ENCODE peak calls at places on chromosomes 2 and 18, in eight cellular contexts. U is AG04450; D is effector memory CD8-positive, alpha-beta T cell; T is naive thymus-derived CD8-positive, alpha-beta T cell; K is EL; C is GM03348; F is GM12865; B is cardiac fibroblast. Q is an unnamed sample.
A peak's percentile ranks its signal among the peaks of the same experiment; 100 is the strongest.

GRCh38 chr2:232563580-232563979 is 13.1 kb downstream of the EIF4E2 start:
- DNase-seq in U (no peak), K (no peak), T (no peak), D (no peak), B (no peak), F (no peak), C (peak; percentile 32), Q (no peak)

GRCh38 chr2:156349161-156349560 is 16.6 kb upstream of the NR4A2 start:
- DNase-seq in U (no peak), C (no peak), B (no peak), F (no peak), K (no peak), D (no peak), T (no peak), Q (no peak)

GRCh38 chr2:3209258-3209657 is 168.4 kb downstream of the EIPR1 start:
- DNase-seq in T (no peak), D (no peak), B (no peak), U (no peak), C (no peak), K (no peak), F (no peak), Q (no peak)

GRCh38 chr2:166613226-166613625 is 119.2 kb upstream of the SCN7A start:
- DNase-seq in K (no peak), C (no peak), B (no peak), U (no peak), F (no peak), D (no peak), T (no peak), Q (no peak)

GRCh38 chr2:19235308-19235707 is 123.1 kb downstream of the OSR1 start:
- DNase-seq in T (no peak), U (peak; percentile 61), F (no peak), D (no peak), C (peak; percentile 69), B (peak; percentile 86), K (peak; percentile 57), Q (no peak)

GRCh38 chr2:24893934-24894333 is 26.1 kb downstream of the ADCY3 start:
- DNase-seq in B (no peak), K (no peak), C (no peak), F (no peak), U (no peak), D (no peak), T (no peak), Q (no peak)

GRCh38 chr2:197705912-197706838 is 1.0 kb downstream of the MARS2 start:
- DNase-seq in U (no peak), D (no peak), B (peak; percentile 16), F (peak; percentile 72), C (peak; percentile 24), T (no peak), K (peak; percentile 53), Q (no peak)

GRCh38 chr2:3169106-3169870 is 208.3 kb downstream of the EIPR1 start:
- DNase-seq in K (peak; percentile 82), T (no peak), F (no peak), C (peak; percentile 72), B (peak; percentile 10), D (no peak), U (no peak), Q (no peak)

GRCh38 chr2:121019073-121019472 is 265.9 kb downstream of the TFCP2L1 start:
- DNase-seq in U (no peak), K (peak; percentile 29), C (no peak), B (peak; percentile 35), F (no peak), T (no peak), D (no peak), Q (no peak)

GRCh38 chr2:219522111-219523030 is 8.1 kb downstream of the ASIC4 start:
- DNase-seq in K (peak; percentile 79), F (no peak), B (peak; percentile 58), T (no peak), D (no peak), C (peak; percentile 82), U (no peak), Q (no peak)

GRCh38 chr2:67879586-67880290 is 183.1 kb downstream of the C1D start:
- DNase-seq in U (no peak), T (no peak), F (no peak), K (peak; percentile 77), B (peak; percentile 6), D (no peak), C (peak; percentile 37), Q (no peak)

GRCh38 chr18:51151568-51152511 is 45.6 kb downstream of the MEX3C start:
- DNase-seq in T (peak; percentile 31), B (no peak), F (peak; percentile 77), U (no peak), K (no peak), D (peak; percentile 33), C (no peak), Q (peak; percentile 40)

GRCh38 chr2:187198136-187198535 is 249.9 kb downstream of the CALCRL start:
- DNase-seq in D (no peak), T (no peak), B (no peak), U (no peak), K (no peak), C (no peak), F (no peak), Q (no peak)

GRCh38 chr2:102058293-102058833 is 66.6 kb downstream of the IL1R2 start:
- DNase-seq in D (no peak), U (no peak), B (no peak), C (no peak), T (no peak), F (no peak), K (no peak), Q (no peak)

GRCh38 chr2:54454922-54455583 is 1.1 kb upstream of the SPTBN1 start:
- DNase-seq in B (no peak), D (no peak), C (no peak), K (no peak), T (no peak), F (no peak), U (no peak), Q (no peak)

GRCh38 chr2:216633616-216634316 is 546 bp downstream of the IGFBP2 start:
- DNase-seq in B (no peak), U (no peak), F (no peak), C (peak; percentile 52), T (no peak), D (no peak), K (peak; percentile 20), Q (no peak)

GRCh38 chr18:63199743-63200241 is 119.8 kb downstream of the BCL2 start:
- DNase-seq in C (no peak), D (peak; percentile 24), U (no peak), F (no peak), K (no peak), T (no peak), B (no peak), Q (peak; percentile 71)

GRCh38 chr2:148642891-148643416 is 1.6 kb upstream of the EPC2 start:
- DNase-seq in C (no peak), T (no peak), B (peak; percentile 78), D (no peak), U (no peak), F (peak; percentile 9), K (peak; percentile 32), Q (no peak)

GRCh38 chr2:67311536-67311935 is 85.6 kb upstream of the ETAA1 start:
- DNase-seq in K (peak; percentile 92), T (no peak), B (peak; percentile 73), C (no peak), F (no peak), D (no peak), U (peak; percentile 51), Q (no peak)

GRCh38 chr2:15058628-15059157 is 426.2 kb downstream of the LRATD1 start:
- DNase-seq in B (no peak), C (no peak), U (no peak), K (no peak), T (no peak), F (no peak), D (no peak), Q (no peak)

GRCh38 chr2:25276569-25277465 is 64.9 kb downstream of the DNMT3A start:
- DNase-seq in K (peak; percentile 28), U (no peak), D (peak; percentile 71), C (peak; percentile 93), T (peak; percentile 68), B (peak; percentile 14), F (peak; percentile 69), Q (peak; percentile 86)

GRCh38 chr18:12657048-12657848 is 659 bp downstream of the SPIRE1 start:
- DNase-seq in K (peak; percentile 56), U (no peak), F (peak; percentile 40), C (peak; percentile 76), D (peak; percentile 2), T (peak; percentile 15), B (peak; percentile 55), Q (peak; percentile 27)

GRCh38 chr2:238240761-238241711 is 1.2 kb upstream of the HES6 start:
- DNase-seq in U (no peak), D (no peak), B (no peak), F (peak; percentile 67), K (peak; percentile 30), C (peak; percentile 31), T (peak; percentile 33), Q (no peak)

GRCh38 chr2:240998706-240999000 is 235 bp downstream of the SNED1 start:
- DNase-seq in U (no peak), D (no peak), K (no peak), C (no peak), F (no peak), B (no peak), T (no peak), Q (no peak)